ENCODE peak calls at places on chromosomes 3 and 15, in nine cellular contexts. One of them, this sample, is unnamed.

GRCh38 chr3:150454085-150454484 is 46.0 kb downstream of the TSC22D2 start:
- DNase-seq in breast epithelium: no peak
- DNase-seq in heart right ventricle: no peak
- DNase-seq in heart left ventricle: no peak
- DNase-seq in CD8-positive, alpha-beta T cell: no peak
- DNase-seq in choroid plexus epithelial cell: no peak
- DNase-seq in right atrium auricular region: no peak
- DNase-seq in A673: no peak
- DNase-seq in psoas muscle: no peak
- DNase-seq in this sample: no peak

GRCh38 chr3:99720985-99721632 is 82.7 kb downstream of the COL8A1 start:
- DNase-seq in CD8-positive, alpha-beta T cell: no peak
- DNase-seq in A673: peak
- DNase-seq in psoas muscle: peak
- DNase-seq in right atrium auricular region: no peak
- DNase-seq in breast epithelium: no peak
- DNase-seq in heart right ventricle: peak
- DNase-seq in heart left ventricle: no peak
- DNase-seq in choroid plexus epithelial cell: no peak
- DNase-seq in this sample: peak

GRCh38 chr3:13135251-13135810 is 62.1 kb upstream of the IQSEC1 start:
- DNase-seq in heart left ventricle: no peak
- DNase-seq in A673: no peak
- DNase-seq in heart right ventricle: no peak
- DNase-seq in choroid plexus epithelial cell: no peak
- DNase-seq in psoas muscle: no peak
- DNase-seq in CD8-positive, alpha-beta T cell: no peak
- DNase-seq in breast epithelium: no peak
- DNase-seq in right atrium auricular region: no peak
- DNase-seq in this sample: no peak

GRCh38 chr3:96070682-96071081 is 743.7 kb upstream of the EPHA6 start:
- DNase-seq in CD8-positive, alpha-beta T cell: no peak
- DNase-seq in heart left ventricle: no peak
- DNase-seq in psoas muscle: no peak
- DNase-seq in A673: no peak
- DNase-seq in breast epithelium: no peak
- DNase-seq in right atrium auricular region: no peak
- DNase-seq in heart right ventricle: no peak
- DNase-seq in choroid plexus epithelial cell: no peak
- DNase-seq in this sample: no peak

GRCh38 chr3:39639344-39640236 is 169.8 kb upstream of the MYRIP start:
- DNase-seq in psoas muscle: no peak
- DNase-seq in right atrium auricular region: peak
- DNase-seq in choroid plexus epithelial cell: peak
- DNase-seq in heart right ventricle: no peak
- DNase-seq in CD8-positive, alpha-beta T cell: no peak
- DNase-seq in heart left ventricle: no peak
- DNase-seq in breast epithelium: no peak
- DNase-seq in A673: peak
- DNase-seq in this sample: peak

GRCh38 chr3:195844671-195845218 is 33.0 kb upstream of the MUC4 start:
- DNase-seq in CD8-positive, alpha-beta T cell: no peak
- DNase-seq in choroid plexus epithelial cell: no peak
- DNase-seq in heart right ventricle: no peak
- DNase-seq in right atrium auricular region: no peak
- DNase-seq in A673: no peak
- DNase-seq in psoas muscle: no peak
- DNase-seq in heart left ventricle: no peak
- DNase-seq in breast epithelium: no peak
- DNase-seq in this sample: no peak

GRCh38 chr15:72671531-72671930 is 14.5 kb downstream of the HIGD2B start:
- DNase-seq in breast epithelium: no peak
- DNase-seq in right atrium auricular region: no peak
- DNase-seq in A673: no peak
- DNase-seq in choroid plexus epithelial cell: no peak
- DNase-seq in CD8-positive, alpha-beta T cell: no peak
- DNase-seq in heart right ventricle: no peak
- DNase-seq in heart left ventricle: no peak
- DNase-seq in psoas muscle: no peak
- DNase-seq in this sample: no peak

GRCh38 chr15:83108266-83109219 is 1.1 kb downstream of the TM6SF1 start:
- DNase-seq in CD8-positive, alpha-beta T cell: no peak
- DNase-seq in heart right ventricle: peak
- DNase-seq in choroid plexus epithelial cell: peak
- DNase-seq in A673: peak
- DNase-seq in breast epithelium: peak
- DNase-seq in heart left ventricle: peak
- DNase-seq in right atrium auricular region: peak
- DNase-seq in psoas muscle: peak
- DNase-seq in this sample: peak

GRCh38 chr15:85021409-85021808 is 39.8 kb downstream of the PDE8A start:
- DNase-seq in right atrium auricular region: no peak
- DNase-seq in heart right ventricle: no peak
- DNase-seq in psoas muscle: no peak
- DNase-seq in heart left ventricle: no peak
- DNase-seq in CD8-positive, alpha-beta T cell: no peak
- DNase-seq in A673: no peak
- DNase-seq in choroid plexus epithelial cell: no peak
- DNase-seq in breast epithelium: no peak
- DNase-seq in this sample: no peak

GRCh38 chr15:37093480-37094410 is 6.6 kb downstream of the MEIS2 start:
- DNase-seq in CD8-positive, alpha-beta T cell: no peak
- DNase-seq in heart left ventricle: no peak
- DNase-seq in breast epithelium: no peak
- DNase-seq in psoas muscle: no peak
- DNase-seq in choroid plexus epithelial cell: peak
- DNase-seq in right atrium auricular region: no peak
- DNase-seq in A673: no peak
- DNase-seq in heart right ventricle: no peak
- DNase-seq in this sample: peak

GRCh38 chr15:93271871-93272270 is 182.9 kb upstream of the RGMA start:
- DNase-seq in choroid plexus epithelial cell: no peak
- DNase-seq in heart left ventricle: no peak
- DNase-seq in right atrium auricular region: no peak
- DNase-seq in heart right ventricle: no peak
- DNase-seq in A673: no peak
- DNase-seq in CD8-positive, alpha-beta T cell: no peak
- DNase-seq in breast epithelium: no peak
- DNase-seq in psoas muscle: no peak
- DNase-seq in this sample: no peak

GRCh38 chr15:69557340-69558137 is 104.9 kb downstream of the RPLP1 start:
- DNase-seq in heart right ventricle: no peak
- DNase-seq in choroid plexus epithelial cell: peak
- DNase-seq in A673: peak
- DNase-seq in breast epithelium: no peak
- DNase-seq in heart left ventricle: no peak
- DNase-seq in psoas muscle: no peak
- DNase-seq in CD8-positive, alpha-beta T cell: no peak
- DNase-seq in right atrium auricular region: no peak
- DNase-seq in this sample: peak

GRCh38 chr15:98941595-98942255 is 65.9 kb downstream of the PGPEP1L start:
- DNase-seq in heart left ventricle: no peak
- DNase-seq in right atrium auricular region: no peak
- DNase-seq in psoas muscle: no peak
- DNase-seq in A673: peak
- DNase-seq in choroid plexus epithelial cell: no peak
- DNase-seq in CD8-positive, alpha-beta T cell: no peak
- DNase-seq in breast epithelium: no peak
- DNase-seq in heart right ventricle: no peak
- DNase-seq in this sample: no peak

DNA sequence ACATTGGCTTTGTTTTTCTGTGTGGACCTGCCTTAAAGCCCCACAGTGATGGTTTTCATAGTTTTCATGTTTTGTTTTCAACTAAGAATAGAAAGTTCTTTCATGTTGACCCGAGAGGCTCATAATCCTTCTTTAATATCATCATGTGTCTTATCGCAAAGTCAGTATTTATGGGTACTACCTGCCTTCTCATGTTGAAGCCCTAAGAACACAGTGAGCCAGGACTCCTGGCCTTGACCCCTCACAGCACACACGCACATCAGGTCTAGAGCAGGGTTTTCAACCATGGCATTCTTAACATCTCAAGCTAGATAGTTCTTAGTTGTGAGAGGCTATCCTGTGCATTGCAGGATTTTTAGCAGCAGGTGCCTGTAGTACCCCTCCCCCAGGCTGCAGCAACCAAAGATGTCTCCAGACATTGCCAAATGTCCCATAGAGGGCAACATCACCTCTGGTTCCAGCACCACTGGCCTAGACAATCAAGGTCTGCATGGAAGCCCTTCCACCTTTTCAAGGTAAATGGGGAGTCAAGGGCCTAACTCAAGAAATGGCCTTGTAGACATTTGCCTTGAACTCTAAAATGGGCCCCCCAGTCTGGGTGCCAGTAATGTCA is 118.3 kb downstream of the MTHFS start:
- DNase-seq in CD8-positive, alpha-beta T cell: no peak
- DNase-seq in right atrium auricular region: no peak
- DNase-seq in A673: no peak
- DNase-seq in breast epithelium: no peak
- DNase-seq in psoas muscle: no peak
- DNase-seq in heart left ventricle: no peak
- DNase-seq in heart right ventricle: no peak
- DNase-seq in choroid plexus epithelial cell: no peak
- DNase-seq in this sample: no peak
- TF ChIP-seq CTCF in CD8-positive, alpha-beta T cell: no peak
- TF ChIP-seq CTCF in right atrium auricular region: no peak
- TF ChIP-seq CTCF in A673: no peak
- TF ChIP-seq CTCF in breast epithelium: no peak
- TF ChIP-seq CTCF in psoas muscle: no peak
- TF ChIP-seq CTCF in heart left ventricle: no peak
- TF ChIP-seq CTCF in heart right ventricle: no peak
- TF ChIP-seq CTCF in choroid plexus epithelial cell: no peak
- TF ChIP-seq CTCF in this sample: no peak

GRCh38 chr3:11154036-11154952 is at the start of gene HRH1:
- DNase-seq in heart right ventricle: peak
- DNase-seq in right atrium auricular region: no peak
- DNase-seq in breast epithelium: no peak
- DNase-seq in CD8-positive, alpha-beta T cell: no peak
- DNase-seq in A673: peak
- DNase-seq in heart left ventricle: peak
- DNase-seq in psoas muscle: peak
- DNase-seq in choroid plexus epithelial cell: no peak
- DNase-seq in this sample: peak
- H3K4me3 ChIP-seq in heart right ventricle: peak
- H3K4me3 ChIP-seq in right atrium auricular region: peak
- H3K4me3 ChIP-seq in breast epithelium: peak
- H3K4me3 ChIP-seq in CD8-positive, alpha-beta T cell: no peak
- H3K4me3 ChIP-seq in A673: peak
- H3K4me3 ChIP-seq in heart left ventricle: peak
- H3K4me3 ChIP-seq in psoas muscle: peak
- H3K4me3 ChIP-seq in choroid plexus epithelial cell: peak
- H3K4me3 ChIP-seq in this sample: peak

GRCh38 chr3:3015472-3016089 is 94.6 kb downstream of the IL5RA start:
- DNase-seq in breast epithelium: no peak
- DNase-seq in right atrium auricular region: no peak
- DNase-seq in heart left ventricle: no peak
- DNase-seq in A673: peak
- DNase-seq in heart right ventricle: no peak
- DNase-seq in psoas muscle: no peak
- DNase-seq in choroid plexus epithelial cell: peak
- DNase-seq in CD8-positive, alpha-beta T cell: no peak
- DNase-seq in this sample: peak
- TF ChIP-seq CTCF in breast epithelium: peak
- TF ChIP-seq CTCF in right atrium auricular region: peak
- TF ChIP-seq CTCF in heart left ventricle: peak
- TF ChIP-seq CTCF in A673: peak
- TF ChIP-seq CTCF in heart right ventricle: peak
- TF ChIP-seq CTCF in psoas muscle: peak
- TF ChIP-seq CTCF in choroid plexus epithelial cell: peak
- TF ChIP-seq CTCF in CD8-positive, alpha-beta T cell: no peak
- TF ChIP-seq CTCF in this sample: peak

GRCh38 chr3:16430717-16431630 is 82.5 kb downstream of the RFTN1 start:
- DNase-seq in breast epithelium: no peak
- DNase-seq in psoas muscle: no peak
- DNase-seq in heart left ventricle: no peak
- DNase-seq in heart right ventricle: no peak
- DNase-seq in choroid plexus epithelial cell: no peak
- DNase-seq in A673: no peak
- DNase-seq in CD8-positive, alpha-beta T cell: no peak
- DNase-seq in right atrium auricular region: no peak
- DNase-seq in this sample: no peak
- H3K4me3 ChIP-seq in breast epithelium: no peak
- H3K4me3 ChIP-seq in psoas muscle: no peak
- H3K4me3 ChIP-seq in heart left ventricle: no peak
- H3K4me3 ChIP-seq in heart right ventricle: no peak
- H3K4me3 ChIP-seq in choroid plexus epithelial cell: no peak
- H3K4me3 ChIP-seq in A673: no peak
- H3K4me3 ChIP-seq in CD8-positive, alpha-beta T cell: no peak
- H3K4me3 ChIP-seq in right atrium auricular region: no peak
- H3K4me3 ChIP-seq in this sample: no peak

This sample was measured in epithelial cell of esophagus.